ENCODE peak calls at places on chromosomes 2 and 18, in seven cellular contexts. Z, H, P, V, M, X and C are unnamed samples.

GRCh38 chr2:207847807-207848544 is 78.3 kb upstream of the FZD5 start:
- DNase-seq in H (peak), P (peak), V (no peak), Z (peak), M (peak), X (peak), C (no peak)

GRCh38 chr2:190511104-190511503 is 23.4 kb downstream of the NEMP2 start:
- DNase-seq in M (peak), X (no peak), P (no peak), V (no peak), Z (no peak), H (peak), C (no peak)

GRCh38 chr2:42949125-42949524 is 156.7 kb upstream of the HAAO start:
- DNase-seq in H (no peak), V (no peak), M (no peak), X (peak), Z (no peak), P (no peak), C (no peak)

GRCh38 chr2:191109888-191110287 is 40.9 kb downstream of the STAT4 start:
- DNase-seq in V (no peak), Z (no peak), M (no peak), H (no peak), P (peak), X (no peak), C (no peak)

GRCh38 chr2:8456149-8457091 is 225.4 kb upstream of the ID2 start:
- DNase-seq in P (no peak), H (no peak), Z (no peak), X (peak), V (no peak), M (no peak), C (no peak)

GRCh38 chr2:176891105-176891504 is 321.5 kb upstream of the HNRNPA3 start:
- DNase-seq in X (no peak), P (no peak), H (no peak), Z (no peak), M (no peak), V (no peak), C (no peak)

GRCh38 chr2:32135409-32135808 is 30.3 kb upstream of the SLC30A6 start:
- DNase-seq in H (peak), Z (peak), V (no peak), M (peak), X (no peak), P (peak), C (no peak)

GRCh38 chr2:196230051-196230450 is 58.7 kb upstream of the STK17B start:
- DNase-seq in H (no peak), X (no peak), V (no peak), Z (no peak), M (no peak), P (no peak), C (no peak)

GRCh38 chr2:67453365-67453764 is 56.2 kb downstream of the ETAA1 start:
- DNase-seq in H (no peak), P (peak), M (no peak), X (no peak), Z (no peak), V (no peak), C (no peak)

GRCh38 chr2:141311430-141311829 is 819.4 kb downstream of the LRP1B start:
- DNase-seq in Z (no peak), H (no peak), M (no peak), X (no peak), V (no peak), P (no peak), C (no peak)

GRCh38 chr2:96907405-96908041 is 37.6 kb upstream of the SEMA4C start:
- DNase-seq in X (peak), V (no peak), P (no peak), Z (no peak), M (peak), H (no peak), C (no peak)

GRCh38 chr18:59428018-59428417 is 69.0 kb upstream of the LMAN1 start:
- DNase-seq in V (no peak), Z (no peak), X (no peak), H (no peak), M (no peak), P (no peak), C (no peak)

GRCh38 chr18:77103181-77103875 is 29.3 kb downstream of the MBP start:
- DNase-seq in Z (no peak), M (no peak), P (peak), V (no peak), H (no peak), X (peak), C (no peak)

GRCh38 chr2:110740747-110741349 is 8.5 kb downstream of the ACOXL start:
- DNase-seq in X (no peak), V (no peak), P (no peak), M (no peak), Z (no peak), H (peak), C (no peak)

GRCh38 chr2:144659731-144660275 is 139.9 kb upstream of the ZEB2 start:
- DNase-seq in V (no peak), P (peak), X (no peak), H (peak), Z (peak), M (no peak), C (no peak)

GRCh38 chr2:105432749-105433148 is 33.9 kb upstream of the FHL2 start:
- DNase-seq in H (no peak), Z (no peak), P (no peak), M (no peak), V (no peak), X (no peak), C (no peak)

GRCh38 chr2:234278556-234279286 is 218.2 kb downstream of the ARL4C start:
- DNase-seq in V (no peak), Z (no peak), X (no peak), M (no peak), P (no peak), H (no peak), C (no peak)

GRCh38 chr2:238137885-238138284 is 583 bp upstream of the KLHL30 start:
- DNase-seq in X (no peak), V (no peak), M (no peak), H (no peak), P (no peak), Z (no peak), C (no peak)

GRCh38 chr18:49886891-49887764 is 73.8 kb upstream of the ACAA2 start:
- DNase-seq in P (no peak), Z (peak), M (peak), X (no peak), V (no peak), H (no peak), C (no peak)

GRCh38 chr18:5524660-5525059 is 19.1 kb downstream of the EPB41L3 start:
- DNase-seq in M (no peak), P (no peak), Z (no peak), X (no peak), H (no peak), V (no peak), C (no peak)

GRCh38 chr2:84327645-84328249 is 131.3 kb downstream of the SUCLG1 start:
- DNase-seq in M (no peak), Z (no peak), H (no peak), V (no peak), P (no peak), X (no peak), C (no peak)

GRCh38 chr18:12750708-12751502 is 48.1 kb downstream of the PSMG2 start:
- DNase-seq in H (no peak), M (no peak), Z (no peak), P (no peak), V (no peak), X (no peak), C (no peak)

GRCh38 chr2:221674446-221674845 is 102.3 kb upstream of the EPHA4 start:
- DNase-seq in H (no peak), V (no peak), X (no peak), P (no peak), M (no peak), Z (no peak), C (no peak)

GRCh38 chr2:128473175-128474013 is 154.7 kb upstream of the HS6ST1 start:
- DNase-seq in M (peak), V (no peak), P (peak), X (peak), H (no peak), Z (no peak), C (no peak)

GRCh38 chr2:36478332-36478738 is 119.6 kb downstream of the FEZ2 start:
- DNase-seq in V (no peak), H (peak), P (peak), X (peak), M (no peak), Z (peak), C (no peak)

GRCh38 chr18:61322265-61322873 is 10.9 kb upstream of the CDH20 start:
- DNase-seq in Z (no peak), M (peak), X (peak), H (peak), P (peak), V (peak), C (peak)

GRCh38 chr2:75547345-75548035 is 13.2 kb downstream of the EVA1A start:
- DNase-seq in P (peak), Z (no peak), X (no peak), H (peak), V (no peak), M (no peak), C (no peak)

GRCh38 chr2:54531558-54531957 is 75.4 kb downstream of the SPTBN1 start:
- DNase-seq in Z (peak), V (no peak), X (no peak), P (peak), H (peak), M (no peak), C (no peak)

GRCh38 chr18:13107074-13107473 is 111.5 kb upstream of the LDLRAD4 start:
- DNase-seq in P (no peak), Z (no peak), M (no peak), X (no peak), H (no peak), V (no peak), C (no peak)

GRCh38 chr2:8416836-8417832 is 264.7 kb upstream of the ID2 start:
- DNase-seq in Z (no peak), P (no peak), H (no peak), X (no peak), V (no peak), M (no peak), C (no peak)

GRCh38 chr2:20126040-20126439 is 74.6 kb upstream of the LAPTM4A start:
- DNase-seq in M (no peak), X (no peak), P (no peak), Z (no peak), H (no peak), V (no peak), C (no peak)

GRCh38 chr2:42865884-42866861 is 73.8 kb upstream of the HAAO start:
- DNase-seq in M (no peak), X (peak), V (no peak), Z (no peak), H (no peak), P (no peak), C (no peak)

GRCh38 chr2:67945976-67946375 is 116.8 kb downstream of the C1D start:
- DNase-seq in P (no peak), X (no peak), Z (no peak), V (no peak), H (no peak), M (no peak), C (no peak)

GRCh38 chr2:39696838-39697237 is 31.1 kb downstream of the TMEM178A start:
- DNase-seq in H (no peak), X (no peak), M (no peak), V (no peak), Z (peak), P (peak), C (no peak)

GRCh38 chr2:39697480-39697879 is 31.8 kb downstream of the TMEM178A start:
- DNase-seq in V (no peak), P (no peak), M (no peak), X (peak), Z (no peak), H (no peak), C (no peak)

GRCh38 chr2:39701137-39701536 is 35.4 kb downstream of the TMEM178A start:
- DNase-seq in V (no peak), M (no peak), Z (no peak), H (no peak), P (no peak), X (no peak), C (no peak)

GRCh38 chr2:39693275-39693674 is 27.6 kb downstream of the TMEM178A start:
- DNase-seq in P (no peak), M (no peak), Z (no peak), H (no peak), X (no peak), V (no peak), C (no peak)

DNA sequence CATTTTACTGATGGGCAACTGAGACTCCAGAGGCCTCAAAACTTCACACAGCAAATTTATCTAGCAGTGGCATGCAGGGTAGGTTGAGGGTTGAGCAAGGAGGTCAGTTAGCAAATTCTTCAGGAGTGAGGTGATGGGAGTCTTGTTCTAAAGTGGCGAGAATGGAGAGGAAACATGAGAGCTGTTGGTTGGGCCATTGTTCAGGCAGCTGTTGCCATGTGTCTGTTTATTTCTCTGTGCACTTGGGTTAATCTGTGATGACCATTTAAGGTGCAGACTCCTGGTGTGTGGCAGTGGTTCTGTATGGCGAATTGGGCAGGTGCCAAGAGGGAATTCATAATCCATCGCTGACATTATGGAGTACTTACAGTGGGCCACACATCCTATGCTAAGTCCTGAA is 30.4 kb downstream of the TMEM178A start:
- DNase-seq in H (peak), X (no peak), V (no peak), M (peak), P (peak), Z (no peak), C (no peak)
- H3K27ac ChIP-seq in H (peak), X (peak), V (no peak), M (no peak), P (peak), Z (no peak), C (no peak)

GRCh38 chr18:68429809-68430208 is 285.1 kb downstream of the TMX3 start:
- DNase-seq in Z (no peak), P (no peak), M (no peak), H (no peak), V (no peak), X (no peak), C (no peak)

GRCh38 chr18:68431111-68431921 is 283.6 kb downstream of the TMX3 start:
- DNase-seq in V (no peak), M (peak), P (no peak), Z (no peak), X (no peak), H (no peak), C (no peak)

GRCh38 chr18:68428666-68429065 is 286.2 kb downstream of the TMX3 start:
- DNase-seq in P (no peak), M (no peak), V (no peak), X (no peak), Z (no peak), H (no peak), C (no peak)

GRCh38 chr18:68428026-68428425 is 286.9 kb downstream of the TMX3 start:
- DNase-seq in H (peak), P (peak), Z (peak), X (no peak), V (no peak), M (peak), C (no peak)

DNA sequence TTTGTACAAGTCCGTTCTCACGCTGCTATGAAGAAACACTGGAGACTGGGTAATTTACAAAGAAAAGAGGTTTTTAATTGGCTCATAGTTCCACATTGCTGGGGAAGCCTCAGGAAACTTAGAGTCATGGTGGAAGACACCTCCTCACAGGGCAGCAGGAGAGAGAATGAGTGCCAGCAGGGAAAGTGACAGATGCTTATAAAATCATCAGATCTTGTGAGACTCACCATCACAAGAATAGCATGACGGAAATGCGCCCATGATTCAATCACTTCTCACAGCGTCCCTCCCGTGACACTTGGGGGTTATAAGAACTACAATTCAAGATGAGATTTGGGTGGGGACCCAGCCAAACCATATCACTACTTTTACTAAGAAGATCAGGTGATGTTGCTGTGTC is 285.8 kb downstream of the TMX3 start:
- DNase-seq in P (no peak), H (no peak), M (no peak), V (no peak), X (no peak), Z (no peak), C (no peak)
- H3K27ac ChIP-seq in P (peak), H (no peak), M (no peak), V (no peak), X (no peak), Z (peak), C (no peak)

DNA sequence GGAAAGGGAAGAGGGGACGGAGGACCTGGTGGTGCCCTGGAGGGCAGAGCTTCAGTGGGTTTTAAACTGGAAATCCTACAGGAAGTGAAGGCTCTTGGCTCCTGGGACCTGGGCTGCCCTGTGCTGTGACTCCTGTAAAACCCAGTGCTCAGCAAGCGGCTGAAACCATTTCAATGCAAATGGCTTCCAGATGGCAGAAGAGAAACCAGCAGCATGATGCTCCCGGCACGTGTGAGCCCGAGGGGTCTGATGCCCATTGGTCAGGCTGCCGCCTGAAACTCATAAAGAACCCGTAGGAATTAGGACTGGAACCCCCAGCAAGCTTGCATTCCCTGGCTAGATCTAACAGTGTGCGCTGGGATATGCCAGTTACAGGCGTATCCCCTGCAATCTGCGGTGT is 109.2 kb upstream of the THOC1 start:
- DNase-seq in Z (no peak), P (no peak), H (no peak), M (no peak), X (no peak), V (no peak), C (peak)
- H3K27ac ChIP-seq in Z (no peak), P (no peak), H (no peak), M (no peak), X (no peak), V (no peak), C (no peak)

GRCh38 chr2:47656715-47657600 is 126.0 kb upstream of the MSH6 start:
- DNase-seq in Z (no peak), V (no peak), P (peak), M (no peak), X (no peak), H (no peak), C (no peak)
- H3K27ac ChIP-seq in Z (no peak), V (no peak), P (no peak), M (no peak), X (no peak), H (no peak), C (no peak)

GRCh38 chr2:236876642-236877041 is 209.0 kb upstream of the COPS8 start:
- DNase-seq in H (no peak), M (no peak), P (no peak), X (no peak), Z (no peak), V (no peak), C (no peak)

GRCh38 chr2:236874866-236875481 is 210.7 kb upstream of the COPS8 start:
- DNase-seq in X (no peak), M (no peak), V (no peak), Z (no peak), P (no peak), H (no peak), C (no peak)

GRCh38 chr2:236877972-236878371 is 207.7 kb upstream of the COPS8 start:
- DNase-seq in X (no peak), Z (no peak), P (no peak), V (no peak), M (no peak), H (no peak), C (peak)

GRCh38 chr2:236873666-236874065 is 212.0 kb upstream of the COPS8 start:
- DNase-seq in Z (peak), P (no peak), H (no peak), X (no peak), V (no peak), M (no peak), C (no peak)

DNA sequence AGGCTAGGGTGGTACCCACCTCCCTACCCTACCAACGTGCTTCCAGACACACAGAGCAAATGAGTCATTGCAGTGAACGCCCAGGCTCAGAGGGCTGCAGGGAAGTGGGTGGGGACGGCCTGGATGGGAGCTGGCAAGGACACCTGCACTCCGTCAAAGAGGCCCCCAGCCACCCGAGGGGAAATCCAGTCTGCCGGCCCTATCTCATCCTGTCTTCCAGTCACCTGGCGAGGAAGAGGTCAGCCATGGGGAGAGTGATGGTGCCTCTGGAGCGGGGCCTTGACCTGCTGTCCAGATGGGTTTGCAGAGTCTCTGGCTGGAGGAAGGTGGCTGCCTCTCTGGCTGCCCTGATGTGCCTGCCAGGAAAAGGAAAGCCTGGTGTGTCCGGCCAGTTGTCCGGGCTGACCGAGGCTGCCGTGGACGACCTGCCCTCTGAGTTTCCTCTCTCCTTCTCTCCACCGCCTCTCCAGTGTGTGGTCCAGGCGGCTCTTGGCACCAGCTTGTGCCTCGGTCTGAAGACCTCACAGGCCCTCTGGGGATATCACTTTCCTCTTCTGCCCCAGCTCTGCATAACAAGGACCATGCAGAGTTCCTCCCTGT is 209.7 kb upstream of the COPS8 start:
- DNase-seq in M (no peak), X (peak), H (no peak), V (no peak), P (no peak), Z (no peak), C (peak)
- H3K27ac ChIP-seq in M (no peak), X (no peak), H (no peak), V (no peak), P (no peak), Z (no peak), C (no peak)

GRCh38 chr2:224576098-224576715 is 9.0 kb downstream of the CUL3 start:
- DNase-seq in P (no peak), X (no peak), M (no peak), Z (no peak), H (no peak), V (no peak), C (no peak)
- H3K27ac ChIP-seq in P (no peak), X (no peak), M (no peak), Z (no peak), H (no peak), V (no peak), C (no peak)